ENCODE peak calls at places on chromosomes 7 and 10, in nine cellular contexts. R is aorta; C is stimulated activated CD4-positive, alpha-beta T cell treated with anti-CD3 and anti-CD28 coated beads, Interleukin-2, amount 100 ng/mL, for 48 hours; K is ELR; J is NCI-H2081; Z is foreskin fibroblast; D is CD8-positive, alpha-beta memory T cell; Y is NCI-H1092; X is HepG2. O is an unnamed sample.
A peak's percentile ranks its signal among the peaks of the same experiment; 100 is the strongest.

GRCh38 chr7:54014765-54015164 is 527.4 kb upstream of the VSTM2A start:
- DNase-seq in J (no peak), C (no peak), X (no peak), K (no peak), D (no peak), R (no peak), Y (no peak), Z (no peak), O (no peak)

GRCh38 chr7:73851410-73852338 is 9.3 kb upstream of the TMEM270 start:
- DNase-seq in D (no peak), Y (no peak), Z (peak; percentile 96), C (no peak), J (no peak), K (peak; percentile 99), X (peak; percentile 52), R (no peak), O (peak; percentile 61)

GRCh38 chr7:2000801-2001321 is 231.9 kb downstream of the MAD1L1 start:
- DNase-seq in J (no peak), D (no peak), R (peak; percentile 71), C (no peak), K (no peak), Y (no peak), Z (no peak), X (no peak), O (no peak)

GRCh38 chr7:116210345-116211005 is at the start of gene TES:
- DNase-seq in D (peak; percentile 62), R (peak; percentile 92), Y (peak; percentile 48), Z (no peak), J (peak; percentile 89), X (peak; percentile 29), K (peak; percentile 45), C (peak; percentile 65), O (peak; percentile 46)

GRCh38 chr10:97875391-97875790 is 25.7 kb downstream of the GOLGA7B start:
- DNase-seq in J (no peak), X (no peak), D (no peak), Z (no peak), C (no peak), Y (no peak), R (peak; percentile 82), K (no peak), O (no peak)

GRCh38 chr10:74862625-74863024 is 36.2 kb downstream of the KAT6B start:
- DNase-seq in K (no peak), C (no peak), R (no peak), J (no peak), D (no peak), X (no peak), Y (no peak), Z (no peak), O (no peak)

GRCh38 chr7:117051808-117052207 is 98.5 kb downstream of the ST7 start:
- DNase-seq in C (no peak), J (no peak), X (no peak), R (no peak), Y (no peak), K (no peak), Z (no peak), D (no peak), O (no peak)

GRCh38 chr7:67875558-67875957 is 878.9 kb downstream of the TYW1 start:
- DNase-seq in R (no peak), Z (no peak), Y (no peak), X (no peak), C (no peak), J (no peak), D (no peak), K (no peak), O (no peak)

GRCh38 chr10:114534480-114535095 is 123.5 kb downstream of the ABLIM1 start:
- DNase-seq in Z (no peak), D (no peak), J (no peak), X (no peak), K (no peak), R (no peak), C (no peak), Y (no peak), O (no peak)

GRCh38 chr10:11525503-11525902 is 85.9 kb downstream of the USP6NL start:
- DNase-seq in R (peak; percentile 89), K (no peak), J (no peak), D (no peak), Y (no peak), X (no peak), C (no peak), Z (no peak), O (peak; percentile 69)

GRCh38 chr7:81256991-81257390 is 338.1 kb upstream of the SEMA3C start:
- DNase-seq in J (no peak), C (no peak), R (no peak), X (peak; percentile 3), D (no peak), Y (no peak), Z (no peak), K (peak; percentile 24), O (no peak)

GRCh38 chr10:44773565-44773964 is 137.6 kb upstream of the TMEM72 start:
- DNase-seq in X (no peak), R (no peak), J (no peak), K (no peak), C (no peak), Z (no peak), Y (no peak), D (no peak), O (no peak)

O was measured in uterus.